ENCODE peak calls at places on chromosome 3, in six cellular contexts. N is psoas muscle, X is A549, A is upper lobe of right lung, V is dorsolateral prefrontal cortex, S is lower lobe of right lung. Y is an unnamed sample.

GRCh38 chr3:32184187-32184730 is 54.2 kb upstream of the CMTM8 start:
- DNase-seq in N (no peak), A (no peak), X (no peak), V (no peak), S (no peak), Y (no peak)

GRCh38 chr3:43768594-43768993 is 77.9 kb downstream of the ABHD5 start:
- DNase-seq in X (no peak), V (no peak), N (no peak), S (peak; percentile 58), A (no peak), Y (no peak)

GRCh38 chr3:58596828-58597518 is 19.8 kb upstream of the FAM107A start:
- DNase-seq in N (no peak), X (no peak), V (no peak), A (no peak), S (no peak), Y (no peak)

GRCh38 chr3:27625848-27626247 is 96.3 kb downstream of the EOMES start:
- DNase-seq in V (no peak), N (no peak), X (no peak), S (no peak), A (no peak), Y (no peak)

GRCh38 chr3:35965908-35966307 is 326.6 kb downstream of the ARPP21 start:
- DNase-seq in A (no peak), N (no peak), S (no peak), V (no peak), X (peak; percentile 7), Y (no peak)

GRCh38 chr3:60217156-60217911 is 1033.9 kb downstream of the FHIT start:
- DNase-seq in S (no peak), N (no peak), V (no peak), A (no peak), X (no peak), Y (no peak)

GRCh38 chr3:109973733-109974132 is 636.4 kb upstream of the DPPA4 start:
- DNase-seq in N (no peak), V (no peak), A (no peak), S (no peak), X (no peak), Y (no peak)

GRCh38 chr3:28476194-28476593 is 127.6 kb upstream of the AZI2 start:
- DNase-seq in S (no peak), X (peak; percentile 18), A (no peak), N (no peak), V (no peak), Y (no peak)

GRCh38 chr3:103082501-103082900 is 647.7 kb downstream of the ZPLD1 start:
- DNase-seq in V (no peak), X (no peak), N (no peak), A (no peak), S (no peak), Y (no peak)

GRCh38 chr3:66450389-66451022 is 50.3 kb downstream of the LRIG1 start:
- DNase-seq in V (peak; percentile 50), A (no peak), S (no peak), X (no peak), N (peak; percentile 49), Y (peak; percentile 79)

GRCh38 chr3:67290424-67290823 is 292.3 kb downstream of the KBTBD8 start:
- DNase-seq in V (no peak), S (no peak), A (no peak), X (no peak), N (no peak), Y (no peak)

GRCh38 chr3:50674349-50675178 is at the start of gene DOCK3:
- DNase-seq in A (peak; percentile 83), X (peak; percentile 43), V (peak; percentile 16), N (peak; percentile 69), S (peak; percentile 74), Y (peak; percentile 60)

GRCh38 chr3:159992601-159993000 is 4.0 kb downstream of the IL12A start:
- DNase-seq in N (no peak), V (no peak), X (no peak), A (no peak), S (no peak), Y (no peak)

GRCh38 chr3:167031364-167032049 is 348.6 kb downstream of the ZBBX start:
- DNase-seq in N (no peak), S (no peak), X (no peak), V (no peak), A (no peak), Y (no peak)

GRCh38 chr3:158916111-158916510 is 114.3 kb downstream of the MFSD1 start:
- DNase-seq in S (no peak), X (no peak), V (no peak), A (no peak), N (no peak), Y (no peak)

GRCh38 chr3:72446406-72447058 is 401.7 kb downstream of the SHQ1 start:
- DNase-seq in X (no peak), A (no peak), V (no peak), S (no peak), N (no peak), Y (no peak)

GRCh38 chr3:170330366-170330765 is 27.1 kb upstream of the SKIL start:
- DNase-seq in N (no peak), S (no peak), V (no peak), X (peak; percentile 20), A (no peak), Y (peak; percentile 25)

GRCh38 chr3:149486726-149487125 is 12.2 kb downstream of the TM4SF4 start:
- DNase-seq in S (no peak), V (no peak), A (no peak), N (no peak), X (no peak), Y (no peak)

GRCh38 chr3:50405249-50405648 is 45.9 kb upstream of the TMEM115 start:
- DNase-seq in V (no peak), N (no peak), X (no peak), S (no peak), A (no peak), Y (no peak)

GRCh38 chr3:70067860-70068479 is 68.4 kb downstream of the SAMMSON start:
- DNase-seq in X (no peak), A (no peak), N (no peak), S (no peak), V (no peak), Y (no peak)

GRCh38 chr3:43473228-43473627 is 148.6 kb downstream of the ANO10 start:
- DNase-seq in X (no peak), A (no peak), V (no peak), N (no peak), S (no peak), Y (no peak)

GRCh38 chr3:105513042-105513441 is 146.3 kb downstream of the ALCAM start:
- DNase-seq in N (no peak), X (no peak), V (no peak), A (no peak), S (no peak), Y (no peak)

GRCh38 chr3:130688015-130688414 is 58.6 kb downstream of the PIK3R4 start:
- DNase-seq in X (no peak), V (no peak), A (no peak), N (no peak), S (no peak), Y (no peak)

DNA sequence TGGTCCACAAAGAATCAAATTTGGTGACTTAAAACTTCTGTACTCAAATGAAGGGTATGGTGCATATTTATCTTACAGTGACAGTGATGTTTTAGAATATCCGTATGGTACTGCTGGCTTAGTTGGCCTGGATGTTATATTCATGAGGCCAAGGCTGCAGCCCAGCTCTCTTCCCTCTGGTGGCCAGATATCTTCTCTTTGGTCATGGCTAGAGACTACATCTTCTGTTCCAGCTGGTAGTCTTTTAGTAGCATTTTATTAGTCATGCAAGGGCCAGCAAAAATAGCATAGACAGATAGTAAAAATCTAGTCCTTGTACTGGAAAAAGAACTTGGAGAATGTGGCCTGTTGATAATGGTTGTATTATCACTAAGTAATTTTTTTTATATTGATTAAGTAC is 124.0 kb upstream of the ROPN1 start:
- DNase-seq in V (no peak), S (no peak), X (no peak), A (no peak), N (no peak), Y (no peak)
- TF ChIP-seq CTCF in V (no peak), S (no peak), X (no peak), A (no peak), N (no peak), Y (no peak)

GRCh38 chr3:122987231-122987630 is 40.3 kb downstream of the SEMA5B start:
- DNase-seq in X (no peak), A (no peak), V (no peak), N (no peak), S (no peak), Y (no peak)
- H3K4me3 ChIP-seq in X (no peak overlapping the region), A (no peak overlapping the region), V (no peak overlapping the region), N (no peak overlapping the region), S (no peak overlapping the region), Y (no peak overlapping the region)

GRCh38 chr3:107794664-107795443 is 272.1 kb downstream of the BBX start:
- DNase-seq in A (no peak), X (no peak), V (no peak), N (peak; percentile 19), S (no peak), Y (no peak)
- TF ChIP-seq CTCF in A (peak; percentile 29), X (peak; percentile 26), V (peak; percentile 48), N (peak; percentile 13), S (peak; percentile 22), Y (no peak)

GRCh38 chr3:184315506-184315867 is 1.1 kb downstream of the EIF4G1 start:
- DNase-seq in S (no peak), A (no peak), N (no peak), X (no peak), V (no peak), Y (no peak)

GRCh38 chr3:184315871-184316661 is 1.7 kb downstream of the EIF4G1 start:
- DNase-seq in S (no peak), A (no peak), V (no peak), X (no peak), N (no peak), Y (no peak)

GRCh38 chr3:184314700-184315505 is 497 bp downstream of the EIF4G1 start:
- DNase-seq in N (peak; percentile 92), X (no peak), S (peak; percentile 87), A (peak; percentile 93), V (peak; percentile 55), Y (peak; percentile 91)

GRCh38 chr3:184316792-184317191 is 2.4 kb downstream of the EIF4G1 start:
- DNase-seq in V (no peak), X (no peak), S (no peak), A (no peak), N (no peak), Y (no peak)

GRCh38 chr3:184317201-184317600 is 2.8 kb downstream of the EIF4G1 start:
- DNase-seq in A (no peak), S (no peak), X (no peak), N (no peak), V (no peak), Y (no peak)
- H3K4me3 ChIP-seq in A (no peak overlapping the region), S (peak overlapping the region; percentile 94), X (peak overlapping the region; percentile 86), N (peak overlapping the region; percentile 80), V (no peak overlapping the region), Y (no peak overlapping the region)

DNA sequence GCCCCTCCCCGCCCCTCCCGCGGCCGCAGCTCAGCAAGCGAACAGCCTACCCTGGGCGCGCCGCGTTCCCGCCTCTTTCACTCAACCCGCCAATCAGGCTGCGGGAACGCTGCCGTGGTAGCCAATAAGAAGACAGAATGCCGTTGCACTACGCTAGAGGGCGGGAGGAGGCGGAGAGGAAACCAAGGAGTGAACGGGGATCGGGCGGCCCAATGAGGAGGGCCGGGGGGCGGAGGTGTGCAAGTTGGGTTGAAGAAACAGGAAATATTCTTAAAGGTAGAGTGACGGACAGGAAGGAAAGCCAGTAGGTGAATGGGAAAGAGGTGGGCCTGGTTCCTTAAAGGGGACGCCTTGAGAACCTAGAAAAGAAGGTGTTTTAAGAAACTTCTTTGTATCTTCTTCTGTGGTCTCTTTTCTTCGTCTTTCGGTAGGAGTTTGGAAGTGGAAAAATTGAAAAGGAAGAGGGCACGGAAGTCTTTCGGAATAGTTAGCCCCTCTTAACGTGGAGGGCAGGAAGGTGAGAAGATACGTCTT is 283 bp upstream of the USF3 start:
- DNase-seq in S (peak; percentile 100), A (peak; percentile 99), V (peak; percentile 99), X (peak; percentile 99), N (peak; percentile 99), Y (peak; percentile 95)
- TF ChIP-seq CTCF in S (no peak), A (peak; percentile 20), V (peak; percentile 49), X (no peak), N (no peak), Y (no peak)